ENCODE peak calls at places on chromosomes 11 and 22, in five cellular contexts. A is non-pigmented ciliary epithelial cell, L is AG08396, R is cardiac fibroblast, Z is NCI-H82. X is an unnamed sample.

GRCh38 chr11:34784318-34784841 is 131.8 kb downstream of the APIP start:
- DNase-seq in R (no peak), A (no peak), Z (no peak), L (no peak), X (no peak)

GRCh38 chr11:1223346-1224108 is 661 bp downstream of the MUC5B start:
- DNase-seq in L (no peak), A (no peak), Z (no peak), R (no peak), X (no peak)

GRCh38 chr11:15629690-15630321 is 515.1 kb downstream of the INSC start:
- DNase-seq in R (peak), L (no peak), A (no peak), Z (peak), X (no peak)

GRCh38 chr22:24585461-24585860 is 7.4 kb downstream of the LRRC75B start:
- DNase-seq in R (no peak), Z (no peak), L (no peak), A (no peak), X (no peak)

GRCh38 chr11:69650081-69650831 is 9.3 kb downstream of the CCND1 start:
- DNase-seq in A (no peak), Z (no peak), R (peak), L (no peak), X (no peak)

GRCh38 chr11:73326929-73327811 is 19.1 kb downstream of the ARHGEF17 start:
- DNase-seq in Z (peak), L (no peak), A (no peak), R (peak), X (no peak)

GRCh38 chr11:96001037-96001436 is 77.1 kb upstream of the MTMR2 start:
- DNase-seq in Z (no peak), A (no peak), R (peak), L (peak), X (peak)

GRCh38 chr22:24595228-24595627 is 2.4 kb upstream of the LRRC75B start:
- DNase-seq in A (no peak), R (no peak), Z (no peak), L (no peak), X (no peak)

GRCh38 chr11:120432056-120433018 is 79.2 kb upstream of the GRIK4 start:
- DNase-seq in A (peak), L (peak), Z (no peak), R (peak), X (peak)

GRCh38 chr22:42347281-42347824 is 76.9 kb upstream of the TCF20 start:
- DNase-seq in A (no peak), R (no peak), L (no peak), Z (peak), X (no peak)

GRCh38 chr22:44107341-44107740 is 73.4 kb upstream of the PARVG start:
- DNase-seq in R (no peak), Z (peak), L (no peak), A (no peak), X (no peak)

GRCh38 chr11:4769838-4770237 is at the start of gene OR51F1:
- DNase-seq in Z (no peak), L (no peak), A (no peak), R (no peak), X (no peak)

GRCh38 chr11:120219935-120220746 is 9.3 kb downstream of the OAF start:
- DNase-seq in L (no peak), A (no peak), Z (no peak), R (no peak), X (no peak)

GRCh38 chr11:9320047-9320446 is 5.7 kb upstream of the TMEM41B start:
- DNase-seq in R (no peak), Z (no peak), L (no peak), A (no peak), X (no peak)

GRCh38 chr11:6249822-6250555 is 9.6 kb upstream of the CCKBR start:
- DNase-seq in Z (no peak), L (peak), R (peak), A (peak), X (peak)

GRCh38 chr22:17712441-17712840 is 61.8 kb downstream of the BID start:
- DNase-seq in L (no peak), R (peak), Z (peak), A (no peak), X (no peak)

GRCh38 chr22:42156597-42156996 is 26.0 kb upstream of the CYP2D6 start:
- DNase-seq in A (no peak), R (no peak), Z (no peak), L (peak), X (no peak)

GRCh38 chr11:62540804-62541671 is 5.6 kb downstream of the AHNAK start:
- DNase-seq in A (no peak), R (no peak), Z (no peak), L (no peak), X (no peak)

GRCh38 chr22:44580756-44581435 is 82.9 kb upstream of the RTL6 start:
- DNase-seq in A (no peak), L (no peak), R (no peak), Z (no peak), X (no peak)

GRCh38 chr22:44625981-44626687 is 75.9 kb upstream of the PRR5 start:
- DNase-seq in Z (peak), A (no peak), L (peak), R (peak), X (peak)

GRCh38 chr22:22578702-22579424 is 19.8 kb upstream of the PRAME start:
- DNase-seq in Z (peak), R (peak), L (no peak), A (peak), X (no peak)

GRCh38 chr11:65558002-65558784 is at the start of gene LTBP3:
- DNase-seq in L (peak), Z (peak), R (peak), A (no peak), X (no peak)

GRCh38 chr11:114285599-114285998 is 10.6 kb upstream of the NNMT start:
- DNase-seq in L (no peak), R (peak), A (no peak), Z (no peak), X (no peak)

GRCh38 chr22:47192651-47193437 is 430.4 kb downstream of the TBC1D22A start:
- DNase-seq in L (no peak), R (no peak), Z (peak), A (no peak), X (no peak)

GRCh38 chr11:63212742-63213141 is 30.7 kb downstream of the SLC22A25 start:
- DNase-seq in A (no peak), Z (peak), L (peak), R (peak), X (no peak)

GRCh38 chr11:119683783-119684182 is 45.2 kb downstream of the NECTIN1 start:
- DNase-seq in Z (no peak), R (no peak), L (no peak), A (no peak), X (no peak)

GRCh38 chr11:87583931-87584330 is 546.2 kb downstream of the TMEM135 start:
- DNase-seq in L (no peak), A (no peak), Z (no peak), R (no peak), X (no peak)

GRCh38 chr22:23688121-23688520 is 2.7 kb upstream of the RGL4 start:
- DNase-seq in L (no peak), R (no peak), Z (no peak), A (no peak), X (no peak)

GRCh38 chr11:118902336-118903203 is 18.9 kb downstream of the CXCR5 start:
- DNase-seq in R (no peak), A (no peak), L (no peak), Z (no peak), X (no peak)

GRCh38 chr11:69558519-69558941 is 77.1 kb downstream of the LINC01488 start:
- DNase-seq in Z (no peak), L (no peak), A (no peak), R (no peak), X (no peak)

X was measured in astrocyte of the cerebellum.